ENCODE peak calls at places on chromosomes 11 and 22, in seven cellular contexts. One of them, this sample, is unnamed.

GRCh38 chr11:114259551-114259983 is 36.6 kb upstream of the NNMT start:
- DNase-seq in astrocyte of the spinal cord: no peak
- DNase-seq in GM12878: no peak
- DNase-seq in heart left ventricle: no peak
- DNase-seq in fibroblast of villous mesenchyme: no peak
- DNase-seq in Peyer's patch: no peak
- DNase-seq in GM12865: no peak
- DNase-seq in this sample: no peak

GRCh38 chr22:48240165-48240934 is 1477.9 kb downstream of the TBC1D22A start:
- DNase-seq in astrocyte of the spinal cord: no peak
- DNase-seq in GM12878: no peak
- DNase-seq in heart left ventricle: no peak
- DNase-seq in fibroblast of villous mesenchyme: no peak
- DNase-seq in Peyer's patch: no peak
- DNase-seq in GM12865: no peak
- DNase-seq in this sample: no peak

GRCh38 chr11:102197759-102198158 is 87.5 kb downstream of the YAP1 start:
- DNase-seq in astrocyte of the spinal cord: peak; percentile 46
- DNase-seq in GM12878: no peak
- DNase-seq in heart left ventricle: no peak
- DNase-seq in fibroblast of villous mesenchyme: peak; percentile 26
- DNase-seq in Peyer's patch: no peak
- DNase-seq in GM12865: no peak
- DNase-seq in this sample: no peak

GRCh38 chr11:57197762-57198161 is 16.0 kb downstream of the LRRC55 start:
- DNase-seq in astrocyte of the spinal cord: no peak
- DNase-seq in GM12878: no peak
- DNase-seq in heart left ventricle: no peak
- DNase-seq in fibroblast of villous mesenchyme: no peak
- DNase-seq in Peyer's patch: no peak
- DNase-seq in GM12865: no peak
- DNase-seq in this sample: no peak

GRCh38 chr11:116499396-116500001 is 273.3 kb downstream of the BUD13 start:
- DNase-seq in astrocyte of the spinal cord: peak; percentile 43
- DNase-seq in GM12878: no peak
- DNase-seq in heart left ventricle: peak; percentile 74
- DNase-seq in fibroblast of villous mesenchyme: peak; percentile 56
- DNase-seq in Peyer's patch: peak; percentile 91
- DNase-seq in GM12865: peak; percentile 77
- DNase-seq in this sample: peak; percentile 94

GRCh38 chr11:44957051-44957515 is 6.4 kb upstream of the TP53I11 start:
- DNase-seq in astrocyte of the spinal cord: no peak
- DNase-seq in GM12878: no peak
- DNase-seq in heart left ventricle: no peak
- DNase-seq in fibroblast of villous mesenchyme: peak; percentile 13
- DNase-seq in Peyer's patch: no peak
- DNase-seq in GM12865: no peak
- DNase-seq in this sample: no peak

GRCh38 chr11:127625402-127625801 is 624.8 kb upstream of the KIRREL3 start:
- DNase-seq in astrocyte of the spinal cord: no peak
- DNase-seq in GM12878: no peak
- DNase-seq in heart left ventricle: no peak
- DNase-seq in fibroblast of villous mesenchyme: no peak
- DNase-seq in Peyer's patch: no peak
- DNase-seq in GM12865: no peak
- DNase-seq in this sample: no peak

GRCh38 chr11:68142441-68143309 is 21.5 kb upstream of the CHKA start:
- DNase-seq in astrocyte of the spinal cord: no peak
- DNase-seq in GM12878: no peak
- DNase-seq in heart left ventricle: no peak
- DNase-seq in fibroblast of villous mesenchyme: no peak
- DNase-seq in Peyer's patch: no peak
- DNase-seq in GM12865: no peak
- DNase-seq in this sample: no peak

GRCh38 chr11:46537121-46537520 is 56.7 kb downstream of the AMBRA1 start:
- DNase-seq in astrocyte of the spinal cord: peak; percentile 12
- DNase-seq in GM12878: no peak
- DNase-seq in heart left ventricle: no peak
- DNase-seq in fibroblast of villous mesenchyme: no peak
- DNase-seq in Peyer's patch: no peak
- DNase-seq in GM12865: no peak
- DNase-seq in this sample: no peak

GRCh38 chr11:36160115-36160514 is 129.1 kb downstream of the COMMD9 start:
- DNase-seq in astrocyte of the spinal cord: no peak
- DNase-seq in GM12878: no peak
- DNase-seq in heart left ventricle: peak; percentile 44
- DNase-seq in fibroblast of villous mesenchyme: no peak
- DNase-seq in Peyer's patch: no peak
- DNase-seq in GM12865: no peak
- DNase-seq in this sample: no peak

GRCh38 chr11:68773521-68774187 is 22.3 kb upstream of the TESMIN start:
- DNase-seq in astrocyte of the spinal cord: peak; percentile 21
- DNase-seq in GM12878: no peak
- DNase-seq in heart left ventricle: no peak
- DNase-seq in fibroblast of villous mesenchyme: peak; percentile 65
- DNase-seq in Peyer's patch: no peak
- DNase-seq in GM12865: no peak
- DNase-seq in this sample: no peak

GRCh38 chr11:116701876-116702275 is 70.9 kb downstream of the BUD13 start:
- DNase-seq in astrocyte of the spinal cord: no peak
- DNase-seq in GM12878: no peak
- DNase-seq in heart left ventricle: no peak
- DNase-seq in fibroblast of villous mesenchyme: no peak
- DNase-seq in Peyer's patch: no peak
- DNase-seq in GM12865: no peak
- DNase-seq in this sample: no peak

GRCh38 chr11:85768473-85769146 is 42.3 kb downstream of the SYTL2 start:
- DNase-seq in astrocyte of the spinal cord: no peak
- DNase-seq in GM12878: no peak
- DNase-seq in heart left ventricle: no peak
- DNase-seq in fibroblast of villous mesenchyme: no peak
- DNase-seq in Peyer's patch: no peak
- DNase-seq in GM12865: no peak
- DNase-seq in this sample: no peak

GRCh38 chr11:77879218-77879617 is 58.3 kb downstream of the AAMDC start:
- DNase-seq in astrocyte of the spinal cord: peak; percentile 18
- DNase-seq in GM12878: peak; percentile 3
- DNase-seq in heart left ventricle: peak; percentile 76
- DNase-seq in fibroblast of villous mesenchyme: peak; percentile 41
- DNase-seq in Peyer's patch: no peak
- DNase-seq in GM12865: peak; percentile 67
- DNase-seq in this sample: peak; percentile 42

GRCh38 chr11:72844356-72844755 is 30.1 kb downstream of the ATG16L2 start:
- DNase-seq in astrocyte of the spinal cord: peak; percentile 32
- DNase-seq in GM12878: no peak
- DNase-seq in heart left ventricle: peak; percentile 69
- DNase-seq in fibroblast of villous mesenchyme: peak; percentile 90
- DNase-seq in Peyer's patch: no peak
- DNase-seq in GM12865: peak; percentile 11
- DNase-seq in this sample: no peak

GRCh38 chr11:8363924-8364323 is 100.2 kb upstream of the LMO1 start:
- DNase-seq in astrocyte of the spinal cord: no peak
- DNase-seq in GM12878: no peak
- DNase-seq in heart left ventricle: no peak
- DNase-seq in fibroblast of villous mesenchyme: no peak
- DNase-seq in Peyer's patch: no peak
- DNase-seq in GM12865: no peak
- DNase-seq in this sample: no peak

DNA sequence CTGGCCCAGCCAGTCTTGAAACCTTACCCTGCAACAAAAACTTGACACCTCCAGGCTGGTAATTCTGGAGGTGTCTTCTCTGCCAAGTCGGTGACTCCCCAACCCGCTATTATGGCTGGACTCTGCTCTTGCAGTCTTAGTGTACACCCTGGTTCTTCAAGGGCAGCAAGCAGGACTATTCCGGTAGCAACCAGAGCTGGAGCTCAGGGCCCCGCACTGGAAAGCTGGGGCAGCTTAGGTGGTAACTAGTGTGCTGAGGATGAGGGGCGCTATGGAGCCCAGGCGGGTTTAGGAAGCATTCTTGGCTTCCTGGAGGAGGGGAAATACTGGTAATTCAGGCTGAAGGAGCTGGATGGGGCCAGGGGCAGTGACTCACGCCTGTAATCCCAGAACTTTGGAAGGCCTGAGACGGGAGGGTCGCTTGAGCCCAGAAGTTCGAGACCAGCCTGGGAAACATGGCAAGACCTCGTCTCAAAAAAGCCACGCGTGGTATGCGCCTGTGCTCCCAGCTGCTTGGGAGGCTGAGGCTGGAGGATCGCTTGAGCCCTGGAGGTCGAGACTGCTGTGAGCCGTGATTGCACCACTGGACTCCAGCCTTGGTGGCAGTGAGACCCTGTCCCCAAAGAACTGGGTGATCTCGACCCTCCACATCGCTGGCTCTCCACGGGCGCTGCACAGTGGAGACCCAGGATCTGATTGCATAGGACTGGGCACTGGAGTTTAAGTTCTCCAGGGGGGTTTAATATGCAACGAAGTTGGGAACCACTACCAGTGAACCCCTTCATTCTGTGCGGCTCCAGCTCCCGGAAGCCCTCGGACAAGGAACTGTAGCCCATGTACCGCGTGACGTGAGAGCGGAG is 10.6 kb upstream of the AIFM3 start:
- DNase-seq in astrocyte of the spinal cord: peak; percentile 31
- DNase-seq in GM12878: no peak
- DNase-seq in heart left ventricle: no peak
- DNase-seq in fibroblast of villous mesenchyme: no peak
- DNase-seq in Peyer's patch: peak; percentile 85
- DNase-seq in GM12865: no peak
- DNase-seq in this sample: no peak
- H3K4me3 ChIP-seq in astrocyte of the spinal cord: peak overlapping the region; percentile 55
- H3K4me3 ChIP-seq in GM12878: peak overlapping the region; percentile 75
- H3K4me3 ChIP-seq in heart left ventricle: peak overlapping the region; percentile 47
- H3K4me3 ChIP-seq in fibroblast of villous mesenchyme: peak overlapping the region; percentile 76
- H3K4me3 ChIP-seq in Peyer's patch: peak overlapping the region; percentile 58
- H3K4me3 ChIP-seq in GM12865: peak overlapping the region; percentile 66
- H3K4me3 ChIP-seq in this sample: peak overlapping the region; percentile 58

GRCh38 chr11:62880803-62881578 is at the start of gene SLC3A2:
- DNase-seq in astrocyte of the spinal cord: peak; percentile 91
- DNase-seq in GM12878: peak; percentile 47
- DNase-seq in heart left ventricle: peak; percentile 92
- DNase-seq in fibroblast of villous mesenchyme: peak; percentile 89
- DNase-seq in Peyer's patch: peak; percentile 96
- DNase-seq in GM12865: peak; percentile 91
- DNase-seq in this sample: peak; percentile 83

GRCh38 chr11:62881579-62882427 is 1.1 kb downstream of the SLC3A2 start:
- DNase-seq in astrocyte of the spinal cord: peak; percentile 99
- DNase-seq in GM12878: peak; percentile 45
- DNase-seq in heart left ventricle: peak; percentile 93
- DNase-seq in fibroblast of villous mesenchyme: peak; percentile 99
- DNase-seq in Peyer's patch: peak; percentile 96
- DNase-seq in GM12865: peak; percentile 91
- DNase-seq in this sample: peak; percentile 89

GRCh38 chr11:62883677-62884076 is 3.0 kb downstream of the SLC3A2 start:
- DNase-seq in astrocyte of the spinal cord: no peak
- DNase-seq in GM12878: no peak
- DNase-seq in heart left ventricle: no peak
- DNase-seq in fibroblast of villous mesenchyme: no peak
- DNase-seq in Peyer's patch: no peak
- DNase-seq in GM12865: no peak
- DNase-seq in this sample: no peak

GRCh38 chr11:62882811-62883496 is 2.3 kb downstream of the SLC3A2 start:
- DNase-seq in astrocyte of the spinal cord: no peak
- DNase-seq in GM12878: no peak
- DNase-seq in heart left ventricle: no peak
- DNase-seq in fibroblast of villous mesenchyme: no peak
- DNase-seq in Peyer's patch: peak; percentile 53
- DNase-seq in GM12865: no peak
- DNase-seq in this sample: no peak

DNA sequence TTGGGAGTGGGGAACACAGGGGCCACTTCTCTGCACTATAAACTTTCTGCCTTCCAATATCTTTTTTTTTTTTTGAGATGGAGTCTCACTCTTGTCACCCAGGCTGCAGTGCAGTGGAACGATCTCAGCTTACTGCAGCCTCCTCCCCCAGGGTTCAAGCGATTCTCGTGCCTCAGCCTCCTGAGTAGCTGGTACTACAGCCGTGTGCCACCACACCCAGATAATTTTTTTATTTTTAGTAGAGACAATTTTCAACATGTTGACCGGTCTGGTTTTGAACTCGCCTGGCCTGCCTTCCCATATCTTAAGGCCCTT is 1.7 kb downstream of the SLC3A2 start:
- DNase-seq in astrocyte of the spinal cord: no peak
- DNase-seq in GM12878: no peak
- DNase-seq in heart left ventricle: no peak
- DNase-seq in fibroblast of villous mesenchyme: no peak
- DNase-seq in Peyer's patch: no peak
- DNase-seq in GM12865: no peak
- DNase-seq in this sample: no peak
- H3K4me3 ChIP-seq in astrocyte of the spinal cord: peak overlapping the region; percentile 99
- H3K4me3 ChIP-seq in GM12878: peak overlapping the region; percentile 91
- H3K4me3 ChIP-seq in heart left ventricle: peak overlapping the region; percentile 92
- H3K4me3 ChIP-seq in fibroblast of villous mesenchyme: peak overlapping the region; percentile 93
- H3K4me3 ChIP-seq in Peyer's patch: peak overlapping the region; percentile 80
- H3K4me3 ChIP-seq in GM12865: peak overlapping the region; percentile 58
- H3K4me3 ChIP-seq in this sample: peak overlapping the region; percentile 83

GRCh38 chr22:42299586-42300285 is 29.3 kb upstream of the TCF20 start:
- DNase-seq in astrocyte of the spinal cord: no peak
- DNase-seq in GM12878: no peak
- DNase-seq in heart left ventricle: peak; percentile 53
- DNase-seq in fibroblast of villous mesenchyme: no peak
- DNase-seq in Peyer's patch: peak; percentile 85
- DNase-seq in GM12865: peak; percentile 51
- DNase-seq in this sample: no peak

GRCh38 chr22:42301072-42301741 is 30.8 kb upstream of the TCF20 start:
- DNase-seq in astrocyte of the spinal cord: no peak
- DNase-seq in GM12878: no peak
- DNase-seq in heart left ventricle: no peak
- DNase-seq in fibroblast of villous mesenchyme: no peak
- DNase-seq in Peyer's patch: no peak
- DNase-seq in GM12865: no peak
- DNase-seq in this sample: no peak

GRCh38 chr22:42301742-42302102 is 31.3 kb upstream of the TCF20 start:
- DNase-seq in astrocyte of the spinal cord: no peak
- DNase-seq in GM12878: no peak
- DNase-seq in heart left ventricle: no peak
- DNase-seq in fibroblast of villous mesenchyme: no peak
- DNase-seq in Peyer's patch: no peak
- DNase-seq in GM12865: no peak
- DNase-seq in this sample: no peak

GRCh38 chr22:42298746-42299145 is 28.3 kb upstream of the TCF20 start:
- DNase-seq in astrocyte of the spinal cord: no peak
- DNase-seq in GM12878: no peak
- DNase-seq in heart left ventricle: no peak
- DNase-seq in fibroblast of villous mesenchyme: no peak
- DNase-seq in Peyer's patch: no peak
- DNase-seq in GM12865: no peak
- DNase-seq in this sample: no peak

GRCh38 chr22:42300286-42301071 is 30.0 kb upstream of the TCF20 start:
- DNase-seq in astrocyte of the spinal cord: no peak
- DNase-seq in GM12878: no peak
- DNase-seq in heart left ventricle: no peak
- DNase-seq in fibroblast of villous mesenchyme: no peak
- DNase-seq in Peyer's patch: peak; percentile 75
- DNase-seq in GM12865: peak; percentile 58
- DNase-seq in this sample: no peak
- H3K4me3 ChIP-seq in astrocyte of the spinal cord: no peak overlapping the region
- H3K4me3 ChIP-seq in GM12878: peak overlapping the region; percentile 55
- H3K4me3 ChIP-seq in heart left ventricle: no peak overlapping the region
- H3K4me3 ChIP-seq in fibroblast of villous mesenchyme: no peak overlapping the region
- H3K4me3 ChIP-seq in Peyer's patch: no peak overlapping the region
- H3K4me3 ChIP-seq in GM12865: peak overlapping the region; percentile 45
- H3K4me3 ChIP-seq in this sample: no peak overlapping the region

GRCh38 chr11:123286761-123287160 is 91.7 kb upstream of the CLMP start:
- DNase-seq in astrocyte of the spinal cord: no peak
- DNase-seq in GM12878: no peak
- DNase-seq in heart left ventricle: no peak
- DNase-seq in fibroblast of villous mesenchyme: peak; percentile 44
- DNase-seq in Peyer's patch: no peak
- DNase-seq in GM12865: no peak
- DNase-seq in this sample: no peak
- H3K4me3 ChIP-seq in astrocyte of the spinal cord: no peak overlapping the region
- H3K4me3 ChIP-seq in GM12878: no peak overlapping the region
- H3K4me3 ChIP-seq in heart left ventricle: no peak overlapping the region
- H3K4me3 ChIP-seq in fibroblast of villous mesenchyme: no peak overlapping the region
- H3K4me3 ChIP-seq in Peyer's patch: no peak overlapping the region
- H3K4me3 ChIP-seq in GM12865: no peak overlapping the region
- H3K4me3 ChIP-seq in this sample: no peak overlapping the region

This sample was measured in BE2C.